ENCODE peak calls at places on chromosomes 2 and 18, in eight cellular contexts. E is H9, S is astrocyte of the cerebellum, O is cardiac septum, J is EH, V is NCI-H1105 treated with DMSO at 0.1 percent for 48 hours, Z is foreskin melanocyte, R is choroid plexus epithelial cell. M is an unnamed sample.

GRCh38 chr2:22902662-22903165 is 482.3 kb upstream of the KLHL29 start:
- DNase-seq in E (no peak), S (no peak), O (no peak), J (no peak), V (no peak), Z (no peak), R (no peak), M (no peak)

GRCh38 chr2:74278176-74278575 is 65.0 kb downstream of the SLC4A5 start:
- DNase-seq in E (no peak), S (no peak), O (no peak), J (no peak), V (no peak), Z (no peak), R (no peak), M (no peak)

GRCh38 chr2:54572262-54572635 is 116.1 kb downstream of the SPTBN1 start:
- DNase-seq in E (no peak), S (peak), O (no peak), J (peak), V (no peak), Z (no peak), R (peak), M (no peak)

GRCh38 chr2:237590272-237591020 is at the start of gene RAB17:
- DNase-seq in E (peak), S (peak), O (no peak), J (peak), V (peak), Z (peak), R (no peak), M (peak)

GRCh38 chr2:172643142-172643541 is 87.3 kb downstream of the PDK1 start:
- DNase-seq in E (no peak), S (no peak), O (no peak), J (peak), V (no peak), Z (no peak), R (peak), M (no peak)

GRCh38 chr18:71743634-71744033 is 800.5 kb downstream of the CBLN2 start:
- DNase-seq in E (no peak), S (no peak), O (no peak), J (no peak), V (no peak), Z (no peak), R (no peak), M (no peak)

GRCh38 chr2:108447947-108448677 is 894 bp upstream of the GCC2 start:
- DNase-seq in E (no peak), S (no peak), O (no peak), J (no peak), V (no peak), Z (no peak), R (no peak), M (no peak)

GRCh38 chr2:157363612-157364101 is 38.0 kb upstream of the ERMN start:
- DNase-seq in E (no peak), S (no peak), O (no peak), J (peak), V (no peak), Z (peak), R (no peak), M (no peak)

GRCh38 chr18:30622104-30622503 is 420.4 kb downstream of the DSC3 start:
- DNase-seq in E (no peak), S (no peak), O (no peak), J (no peak), V (no peak), Z (no peak), R (no peak), M (no peak)

GRCh38 chr2:24783641-24784040 is 9.6 kb downstream of the PTRHD1 start:
- DNase-seq in E (no peak), S (no peak), O (no peak), J (no peak), V (no peak), Z (peak), R (no peak), M (no peak)

GRCh38 chr2:26241928-26242436 is 2.5 kb downstream of the HADHA start:
- DNase-seq in E (no peak), S (no peak), O (no peak), J (no peak), V (no peak), Z (no peak), R (no peak), M (no peak)

GRCh38 chr2:142930835-142931398 is 53.5 kb downstream of the KYNU start:
- DNase-seq in E (no peak), S (no peak), O (peak), J (no peak), V (no peak), Z (no peak), R (no peak), M (no peak)

GRCh38 chr2:196597531-196597930 is 42.0 kb upstream of the CCDC150 start:
- DNase-seq in E (no peak), S (no peak), O (no peak), J (peak), V (no peak), Z (no peak), R (no peak), M (no peak)

GRCh38 chr2:178282075-178282474 is 87.8 kb downstream of the OSBPL6 start:
- DNase-seq in E (peak), S (peak), O (no peak), J (peak), V (no peak), Z (no peak), R (peak), M (no peak)

GRCh38 chr2:105383456-105383855 is 15.4 kb downstream of the FHL2 start:
- DNase-seq in E (no peak), S (no peak), O (peak), J (no peak), V (no peak), Z (no peak), R (no peak), M (no peak)

GRCh38 chr2:146850746-146851145 is 994.1 kb upstream of the ACVR2A start:
- DNase-seq in E (no peak), S (peak), O (no peak), J (no peak), V (no peak), Z (no peak), R (peak), M (peak)

GRCh38 chr2:131123192-131123591 is 18.1 kb downstream of the PLEKHB2 start:
- DNase-seq in E (no peak), S (no peak), O (no peak), J (no peak), V (no peak), Z (no peak), R (no peak), M (no peak)

GRCh38 chr18:73023975-73024374 is 156.2 kb upstream of the NETO1 start:
- DNase-seq in E (no peak), S (no peak), O (no peak), J (no peak), V (peak), Z (no peak), R (no peak), M (no peak)

GRCh38 chr2:98912221-98912851 is 23.7 kb downstream of the CRACDL start:
- DNase-seq in E (peak), S (peak), O (peak), J (peak), V (peak), Z (no peak), R (peak), M (peak)

GRCh38 chr2:46460991-46461715 is 18.2 kb upstream of the TMEM247 start:
- DNase-seq in E (peak), S (peak), O (peak), J (peak), V (peak), Z (peak), R (peak), M (peak)

GRCh38 chr2:133421516-133422324 is 146.5 kb downstream of the NCKAP5 start:
- DNase-seq in E (no peak), S (peak), O (no peak), J (peak), V (no peak), Z (no peak), R (peak), M (peak)

GRCh38 chr2:167005096-167005495 is 116.8 kb downstream of the XIRP2 start:
- DNase-seq in E (no peak), S (no peak), O (no peak), J (no peak), V (no peak), Z (no peak), R (peak), M (no peak)

GRCh38 chr2:77007668-77008067 is 514.5 kb downstream of the LRRTM4 start:
- DNase-seq in E (no peak), S (peak), O (no peak), J (no peak), V (peak), Z (no peak), R (no peak), M (no peak)

GRCh38 chr2:234146087-234146826 is 95.8 kb downstream of the SPP2 start:
- DNase-seq in E (no peak), S (peak), O (no peak), J (peak), V (no peak), Z (peak), R (peak), M (no peak)

GRCh38 chr2:99085400-99085799 is 56.1 kb upstream of the C2orf15 start:
- DNase-seq in E (peak), S (no peak), O (no peak), J (peak), V (no peak), Z (no peak), R (peak), M (peak)

GRCh38 chr2:29345236-29345635 is 230.0 kb downstream of the CLIP4 start:
- DNase-seq in E (no peak), S (no peak), O (no peak), J (no peak), V (no peak), Z (no peak), R (no peak), M (no peak)

GRCh38 chr2:221958224-221958623 is 340.6 kb downstream of the PAX3 start:
- DNase-seq in E (no peak), S (no peak), O (no peak), J (no peak), V (no peak), Z (no peak), R (no peak), M (peak)

GRCh38 chr2:170929686-170930050 is 615 bp downstream of the GORASP2 start:
- DNase-seq in E (peak), S (no peak), O (no peak), J (peak), V (peak), Z (peak), R (peak), M (peak)

GRCh38 chr2:241372376-241372992 is 16.4 kb downstream of the FARP2 start:
- DNase-seq in E (no peak), S (no peak), O (no peak), J (no peak), V (no peak), Z (no peak), R (peak), M (no peak)

GRCh38 chr2:174442546-174443510 is 44.0 kb downstream of the GPR155 start:
- DNase-seq in E (no peak), S (peak), O (no peak), J (peak), V (no peak), Z (peak), R (peak), M (peak)

GRCh38 chr2:221844187-221844586 is 272.1 kb upstream of the EPHA4 start:
- DNase-seq in E (no peak), S (no peak), O (no peak), J (no peak), V (peak), Z (no peak), R (no peak), M (no peak)

GRCh38 chr2:233338969-233339368 is 15.3 kb upstream of the DGKD start:
- DNase-seq in E (no peak), S (no peak), O (no peak), J (no peak), V (no peak), Z (no peak), R (no peak), M (no peak)

GRCh38 chr2:65103013-65103720 is 26.7 kb downstream of the RAB1A start:
- DNase-seq in E (no peak), S (no peak), O (no peak), J (peak), V (peak), Z (no peak), R (no peak), M (no peak)

GRCh38 chr2:72883356-72883962 is 3.7 kb upstream of the SPR start:
- DNase-seq in E (peak), S (peak), O (no peak), J (peak), V (no peak), Z (no peak), R (peak), M (peak)

GRCh38 chr18:8262221-8262620 is 347.0 kb upstream of the RAB12 start:
- DNase-seq in E (no peak), S (no peak), O (no peak), J (no peak), V (no peak), Z (no peak), R (no peak), M (no peak)

GRCh38 chr2:46717733-46718121 is 197.9 kb downstream of the MCFD2 start:
- DNase-seq in E (no peak), S (no peak), O (no peak), J (peak), V (no peak), Z (no peak), R (peak), M (no peak)